ENCODE peak calls at places on chromosomes 11 and 22, in seven cellular contexts. W is naive thymus-derived CD8-positive, alpha-beta T cell; N is H9; F is AG09319; V is CD4-positive, alpha-beta memory T cell; M is HS-27A; H is activated CD8-positive, alpha-beta T cell treated with anti-CD3 and anti-CD28 coated beads for 36 hours. P is an unnamed sample.

GRCh38 chr11:110908401-110909106 is 196.3 kb upstream of the ARHGAP20 start:
- DNase-seq in N (no peak), V (no peak), M (no peak), H (peak), W (no peak), F (peak), P (no peak)

GRCh38 chr22:36640106-36640672 is 63.4 kb downstream of the CACNG2 start:
- DNase-seq in W (no peak), F (no peak), V (no peak), H (no peak), N (no peak), M (no peak), P (no peak)

GRCh38 chr22:41021039-41021654 is 70.0 kb downstream of the RBX1 start:
- DNase-seq in H (peak), W (no peak), V (peak), M (no peak), N (peak), F (no peak), P (no peak)

GRCh38 chr22:46387748-46388147 is 52.2 kb downstream of the TRMU start:
- DNase-seq in M (no peak), N (no peak), H (no peak), W (no peak), F (no peak), V (no peak), P (no peak)

GRCh38 chr11:32034149-32034548 is 56.7 kb upstream of the RCN1 start:
- DNase-seq in N (no peak), H (no peak), W (no peak), M (peak), F (peak), V (no peak), P (no peak)

GRCh38 chr11:119520966-119521365 is 98.0 kb upstream of the THY1 start:
- DNase-seq in M (no peak), F (no peak), H (no peak), V (no peak), N (no peak), W (no peak), P (no peak)

GRCh38 chr11:10328314-10329090 is 23.6 kb downstream of the ADM start:
- DNase-seq in N (no peak), V (no peak), W (no peak), H (no peak), F (no peak), M (no peak), P (no peak)

GRCh38 chr11:130705670-130706421 is 210.4 kb downstream of the SNX19 start:
- DNase-seq in V (no peak), N (no peak), W (no peak), H (no peak), M (no peak), F (no peak), P (no peak)

GRCh38 chr11:70715166-70715565 is 316.8 kb downstream of the CTTN start:
- DNase-seq in V (no peak), N (no peak), W (no peak), H (no peak), F (no peak), M (no peak), P (no peak)

GRCh38 chr11:3867209-3868071 is 12.0 kb downstream of the STIM1 start:
- DNase-seq in M (no peak), V (no peak), H (peak), F (no peak), N (no peak), W (peak), P (no peak)

GRCh38 chr11:3222941-3223905 is 4.6 kb upstream of the MRGPRG start:
- DNase-seq in F (no peak), V (no peak), W (peak), N (peak), H (peak), M (no peak), P (peak)

GRCh38 chr11:11662578-11662977 is 40.8 kb upstream of the GALNT18 start:
- DNase-seq in H (no peak), V (no peak), W (no peak), N (no peak), F (no peak), M (no peak), P (no peak)

GRCh38 chr22:19134874-19135273 is 3.8 kb downstream of the TSSK2 start:
- DNase-seq in F (no peak), M (no peak), V (no peak), H (no peak), N (no peak), W (no peak), P (no peak)

GRCh38 chr11:13486926-13487660 is 8.7 kb downstream of the PTH start:
- DNase-seq in N (peak), V (peak), F (no peak), M (no peak), W (peak), H (peak), P (peak)

GRCh38 chr22:38718414-38718813 is 12.7 kb downstream of the GTPBP1 start:
- DNase-seq in W (no peak), N (no peak), V (no peak), M (peak), H (no peak), F (peak), P (no peak)

GRCh38 chr11:64387916-64388315 is 29.0 kb downstream of the RPS6KA4 start:
- DNase-seq in M (no peak), V (no peak), N (no peak), F (no peak), H (no peak), W (no peak), P (no peak)

GRCh38 chr11:22341582-22341919 is 3.4 kb downstream of the SLC17A6 start:
- DNase-seq in V (no peak), H (no peak), W (no peak), F (no peak), M (no peak), N (peak), P (peak)

GRCh38 chr22:29268511-29269229 is 602 bp downstream of the EWSR1 start:
- DNase-seq in W (peak), V (no peak), N (no peak), H (peak), M (no peak), F (no peak), P (no peak)

GRCh38 chr11:315051-315481 is 1.2 kb downstream of the IFITM1 start:
- DNase-seq in N (no peak), H (peak), V (no peak), F (no peak), M (no peak), W (no peak), P (no peak)

GRCh38 chr22:38415561-38416321 is 39.3 kb downstream of the KCNJ4 start:
- DNase-seq in F (no peak), N (peak), V (no peak), M (no peak), H (no peak), W (no peak), P (peak)

GRCh38 chr22:48449466-48450187 is 1378.0 kb downstream of the BRD1 start:
- DNase-seq in H (no peak), F (no peak), M (no peak), N (no peak), V (no peak), W (no peak), P (no peak)

GRCh38 chr22:33653525-33654063 is 266.7 kb downstream of the LARGE1 start:
- DNase-seq in N (no peak), V (no peak), H (no peak), F (no peak), W (no peak), M (no peak), P (no peak)

GRCh38 chr11:78499971-78500370 is 74.7 kb downstream of the NARS2 start:
- DNase-seq in F (no peak), V (no peak), W (no peak), M (no peak), H (no peak), N (no peak), P (no peak)

GRCh38 chr11:48079602-48080001 is 99.2 kb downstream of the PTPRJ start:
- DNase-seq in W (no peak), N (no peak), F (no peak), H (no peak), M (no peak), V (no peak), P (no peak)

GRCh38 chr11:42058794-42059193 is 599.3 kb upstream of the LRRC4C start:
- DNase-seq in W (no peak), F (no peak), V (no peak), M (no peak), N (no peak), H (no peak), P (no peak)

GRCh38 chr22:46366327-46366731 is 30.8 kb downstream of the TRMU start:
- DNase-seq in M (no peak), H (no peak), W (no peak), F (no peak), N (no peak), V (no peak), P (no peak)

GRCh38 chr22:26751217-26751616 is 93.8 kb downstream of the MIAT start:
- DNase-seq in M (no peak), V (no peak), W (no peak), F (no peak), N (peak), H (no peak), P (peak)

GRCh38 chr11:3126207-3126865 is 38.8 kb downstream of the OSBPL5 start:
- DNase-seq in V (no peak), W (no peak), M (no peak), N (no peak), H (no peak), F (no peak), P (no peak)

GRCh38 chr11:95067828-95068244 is 1.1 kb downstream of the SRSF8 start:
- DNase-seq in M (no peak), F (no peak), V (no peak), W (no peak), H (no peak), N (no peak), P (no peak)

GRCh38 chr11:60934790-60935605 is 10.7 kb downstream of the TMEM132A start:
- DNase-seq in F (no peak), V (no peak), M (no peak), H (no peak), N (no peak), W (no peak), P (no peak)

GRCh38 chr11:86519064-86519911 is 144.6 kb downstream of the CCDC81 start:
- DNase-seq in V (no peak), M (peak), H (no peak), N (no peak), W (no peak), F (no peak), P (no peak)

P was measured in ecto neural progenitor cell.